ENCODE peak calls at places on chromosome 2, in ten cellular contexts. One of them, this sample, is unnamed.

GRCh38 chr2:207801259-207801658 is 31.6 kb upstream of the FZD5 start:
- DNase-seq in skeletal muscle cell: no peak
- DNase-seq in CD4-positive, alpha-beta memory T cell: no peak
- DNase-seq in mucosa of descending colon: no peak
- DNase-seq in left lung: no peak
- DNase-seq in fibroblast of mammary gland: no peak
- DNase-seq in fibroblast of the aortic adventitia: no peak
- DNase-seq in GM23338: peak
- DNase-seq in AG04449: no peak
- DNase-seq in DND-41: no peak
- DNase-seq in this sample: no peak

GRCh38 chr2:11691071-11691660 is 21.2 kb upstream of the NTSR2 start:
- DNase-seq in fibroblast of the aortic adventitia: no peak
- DNase-seq in AG04449: no peak
- DNase-seq in GM23338: no peak
- DNase-seq in DND-41: no peak
- DNase-seq in fibroblast of mammary gland: no peak
- DNase-seq in CD4-positive, alpha-beta memory T cell: no peak
- DNase-seq in mucosa of descending colon: no peak
- DNase-seq in left lung: no peak
- DNase-seq in skeletal muscle cell: no peak
- DNase-seq in this sample: no peak

GRCh38 chr2:130391872-130392670 is 36.2 kb downstream of the PTPN18 start:
- DNase-seq in mucosa of descending colon: peak
- DNase-seq in fibroblast of mammary gland: no peak
- DNase-seq in CD4-positive, alpha-beta memory T cell: no peak
- DNase-seq in fibroblast of the aortic adventitia: no peak
- DNase-seq in skeletal muscle cell: no peak
- DNase-seq in AG04449: no peak
- DNase-seq in GM23338: no peak
- DNase-seq in DND-41: no peak
- DNase-seq in left lung: no peak
- DNase-seq in this sample: peak

GRCh38 chr2:209425082-209426071 is 1.5 kb downstream of the MAP2 start:
- DNase-seq in CD4-positive, alpha-beta memory T cell: no peak
- DNase-seq in mucosa of descending colon: no peak
- DNase-seq in fibroblast of mammary gland: peak
- DNase-seq in GM23338: peak
- DNase-seq in skeletal muscle cell: no peak
- DNase-seq in fibroblast of the aortic adventitia: peak
- DNase-seq in AG04449: no peak
- DNase-seq in left lung: no peak
- DNase-seq in DND-41: no peak
- DNase-seq in this sample: peak

GRCh38 chr2:98563394-98563793 is 44.9 kb downstream of the COA5 start:
- DNase-seq in fibroblast of the aortic adventitia: no peak
- DNase-seq in DND-41: no peak
- DNase-seq in mucosa of descending colon: no peak
- DNase-seq in fibroblast of mammary gland: no peak
- DNase-seq in CD4-positive, alpha-beta memory T cell: no peak
- DNase-seq in skeletal muscle cell: no peak
- DNase-seq in left lung: no peak
- DNase-seq in GM23338: no peak
- DNase-seq in AG04449: no peak
- DNase-seq in this sample: no peak

GRCh38 chr2:176729706-176730569 is 460.7 kb downstream of the MTX2 start:
- DNase-seq in mucosa of descending colon: no peak
- DNase-seq in skeletal muscle cell: peak
- DNase-seq in AG04449: peak
- DNase-seq in left lung: no peak
- DNase-seq in fibroblast of mammary gland: peak
- DNase-seq in GM23338: no peak
- DNase-seq in CD4-positive, alpha-beta memory T cell: no peak
- DNase-seq in DND-41: no peak
- DNase-seq in fibroblast of the aortic adventitia: peak
- DNase-seq in this sample: no peak

GRCh38 chr2:112493858-112494648 is 12.1 kb downstream of the TTL start:
- DNase-seq in mucosa of descending colon: no peak
- DNase-seq in AG04449: no peak
- DNase-seq in fibroblast of mammary gland: peak
- DNase-seq in DND-41: no peak
- DNase-seq in left lung: no peak
- DNase-seq in CD4-positive, alpha-beta memory T cell: no peak
- DNase-seq in GM23338: no peak
- DNase-seq in skeletal muscle cell: no peak
- DNase-seq in fibroblast of the aortic adventitia: peak
- DNase-seq in this sample: peak

GRCh38 chr2:158394453-158394852 is 62.1 kb downstream of the CCDC148 start:
- DNase-seq in skeletal muscle cell: no peak
- DNase-seq in CD4-positive, alpha-beta memory T cell: no peak
- DNase-seq in fibroblast of mammary gland: no peak
- DNase-seq in fibroblast of the aortic adventitia: no peak
- DNase-seq in left lung: no peak
- DNase-seq in AG04449: no peak
- DNase-seq in GM23338: peak
- DNase-seq in mucosa of descending colon: no peak
- DNase-seq in DND-41: no peak
- DNase-seq in this sample: no peak

GRCh38 chr2:14557111-14557510 is 75.4 kb upstream of the LRATD1 start:
- DNase-seq in mucosa of descending colon: no peak
- DNase-seq in AG04449: no peak
- DNase-seq in DND-41: no peak
- DNase-seq in GM23338: no peak
- DNase-seq in fibroblast of mammary gland: no peak
- DNase-seq in CD4-positive, alpha-beta memory T cell: no peak
- DNase-seq in skeletal muscle cell: no peak
- DNase-seq in left lung: no peak
- DNase-seq in fibroblast of the aortic adventitia: no peak
- DNase-seq in this sample: no peak

GRCh38 chr2:55119711-55120487 is 69.6 kb upstream of the RTN4 start:
- DNase-seq in fibroblast of mammary gland: peak
- DNase-seq in left lung: no peak
- DNase-seq in GM23338: no peak
- DNase-seq in mucosa of descending colon: no peak
- DNase-seq in fibroblast of the aortic adventitia: no peak
- DNase-seq in DND-41: no peak
- DNase-seq in skeletal muscle cell: peak
- DNase-seq in CD4-positive, alpha-beta memory T cell: no peak
- DNase-seq in AG04449: no peak
- DNase-seq in this sample: no peak

GRCh38 chr2:101781326-101781725 is 83.8 kb downstream of the MAP4K4 start:
- DNase-seq in skeletal muscle cell: no peak
- DNase-seq in GM23338: no peak
- DNase-seq in CD4-positive, alpha-beta memory T cell: no peak
- DNase-seq in fibroblast of the aortic adventitia: no peak
- DNase-seq in DND-41: no peak
- DNase-seq in AG04449: no peak
- DNase-seq in mucosa of descending colon: no peak
- DNase-seq in left lung: no peak
- DNase-seq in fibroblast of mammary gland: no peak
- DNase-seq in this sample: no peak

GRCh38 chr2:190180313-190181065 is 118.0 kb upstream of the MSTN start:
- DNase-seq in mucosa of descending colon: peak
- DNase-seq in GM23338: peak
- DNase-seq in skeletal muscle cell: no peak
- DNase-seq in AG04449: no peak
- DNase-seq in DND-41: no peak
- DNase-seq in CD4-positive, alpha-beta memory T cell: no peak
- DNase-seq in left lung: peak
- DNase-seq in fibroblast of mammary gland: peak
- DNase-seq in fibroblast of the aortic adventitia: no peak
- DNase-seq in this sample: peak

GRCh38 chr2:190182071-190182524 is 119.6 kb upstream of the MSTN start:
- DNase-seq in AG04449: no peak
- DNase-seq in mucosa of descending colon: no peak
- DNase-seq in CD4-positive, alpha-beta memory T cell: no peak
- DNase-seq in fibroblast of mammary gland: no peak
- DNase-seq in DND-41: no peak
- DNase-seq in GM23338: no peak
- DNase-seq in fibroblast of the aortic adventitia: no peak
- DNase-seq in skeletal muscle cell: no peak
- DNase-seq in left lung: no peak
- DNase-seq in this sample: no peak

GRCh38 chr2:190178066-190178722 is 115.7 kb upstream of the MSTN start:
- DNase-seq in skeletal muscle cell: no peak
- DNase-seq in mucosa of descending colon: peak
- DNase-seq in CD4-positive, alpha-beta memory T cell: no peak
- DNase-seq in fibroblast of mammary gland: no peak
- DNase-seq in GM23338: peak
- DNase-seq in left lung: no peak
- DNase-seq in fibroblast of the aortic adventitia: no peak
- DNase-seq in DND-41: no peak
- DNase-seq in AG04449: no peak
- DNase-seq in this sample: no peak

GRCh38 chr2:190181066-190181681 is 118.6 kb upstream of the MSTN start:
- DNase-seq in mucosa of descending colon: no peak
- DNase-seq in fibroblast of mammary gland: peak
- DNase-seq in fibroblast of the aortic adventitia: no peak
- DNase-seq in left lung: no peak
- DNase-seq in skeletal muscle cell: no peak
- DNase-seq in AG04449: no peak
- DNase-seq in CD4-positive, alpha-beta memory T cell: no peak
- DNase-seq in DND-41: no peak
- DNase-seq in GM23338: no peak
- DNase-seq in this sample: no peak

DNA sequence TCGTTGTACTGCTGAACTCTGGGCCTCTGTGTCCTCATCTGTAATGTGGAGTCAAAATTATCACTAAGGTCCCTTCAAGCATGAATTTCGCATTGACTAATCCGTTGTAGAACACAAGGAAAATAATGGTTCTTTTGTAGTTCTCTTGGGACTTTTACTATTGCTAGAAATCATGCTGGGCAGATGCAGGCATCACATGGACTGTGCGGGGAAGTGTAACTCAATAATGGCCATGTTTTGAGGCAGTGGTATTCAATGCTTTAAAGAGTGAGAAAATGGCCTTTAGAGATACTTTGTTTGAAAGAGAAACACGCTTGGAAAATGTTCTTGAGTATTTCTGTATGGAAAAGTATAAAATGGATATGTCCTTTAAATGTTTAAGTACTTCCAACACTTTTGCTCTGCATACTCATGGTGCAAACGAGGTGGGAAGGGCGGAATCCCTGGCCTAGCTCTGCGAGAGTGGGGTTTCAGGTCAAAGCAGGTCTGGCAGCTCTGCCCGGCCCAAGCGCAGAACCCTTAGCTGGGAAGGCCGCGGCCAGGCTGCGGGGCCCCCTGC is 117.3 kb upstream of the MSTN start:
- DNase-seq in GM23338: no peak
- DNase-seq in CD4-positive, alpha-beta memory T cell: no peak
- DNase-seq in mucosa of descending colon: no peak
- DNase-seq in skeletal muscle cell: no peak
- DNase-seq in fibroblast of the aortic adventitia: no peak
- DNase-seq in left lung: no peak
- DNase-seq in AG04449: no peak
- DNase-seq in fibroblast of mammary gland: no peak
- DNase-seq in DND-41: no peak
- DNase-seq in this sample: no peak
- H3K4me3 ChIP-seq in GM23338: peak
- H3K4me3 ChIP-seq in CD4-positive, alpha-beta memory T cell: no peak
- H3K4me3 ChIP-seq in mucosa of descending colon: no peak
- H3K4me3 ChIP-seq in skeletal muscle cell: peak
- H3K4me3 ChIP-seq in fibroblast of the aortic adventitia: peak
- H3K4me3 ChIP-seq in left lung: peak
- H3K4me3 ChIP-seq in AG04449: peak
- H3K4me3 ChIP-seq in fibroblast of mammary gland: peak
- H3K4me3 ChIP-seq in DND-41: no peak
- H3K4me3 ChIP-seq in this sample: peak

GRCh38 chr2:240786871-240787311 is 33.1 kb downstream of the KIF1A start:
- DNase-seq in left lung: no peak
- DNase-seq in skeletal muscle cell: no peak
- DNase-seq in GM23338: no peak
- DNase-seq in mucosa of descending colon: peak
- DNase-seq in DND-41: no peak
- DNase-seq in AG04449: no peak
- DNase-seq in fibroblast of mammary gland: no peak
- DNase-seq in fibroblast of the aortic adventitia: no peak
- DNase-seq in CD4-positive, alpha-beta memory T cell: no peak
- DNase-seq in this sample: no peak

GRCh38 chr2:240787521-240788472 is 32.2 kb downstream of the KIF1A start:
- DNase-seq in fibroblast of mammary gland: no peak
- DNase-seq in DND-41: no peak
- DNase-seq in GM23338: no peak
- DNase-seq in AG04449: no peak
- DNase-seq in fibroblast of the aortic adventitia: no peak
- DNase-seq in left lung: no peak
- DNase-seq in skeletal muscle cell: no peak
- DNase-seq in mucosa of descending colon: peak
- DNase-seq in CD4-positive, alpha-beta memory T cell: no peak
- DNase-seq in this sample: no peak

GRCh38 chr2:240784629-240785423 is 35.2 kb downstream of the KIF1A start:
- DNase-seq in mucosa of descending colon: peak
- DNase-seq in skeletal muscle cell: no peak
- DNase-seq in left lung: no peak
- DNase-seq in CD4-positive, alpha-beta memory T cell: no peak
- DNase-seq in fibroblast of mammary gland: no peak
- DNase-seq in fibroblast of the aortic adventitia: no peak
- DNase-seq in DND-41: no peak
- DNase-seq in AG04449: no peak
- DNase-seq in GM23338: no peak
- DNase-seq in this sample: no peak

GRCh38 chr2:240785424-240786335 is 34.3 kb downstream of the KIF1A start:
- DNase-seq in GM23338: no peak
- DNase-seq in DND-41: no peak
- DNase-seq in fibroblast of mammary gland: no peak
- DNase-seq in left lung: no peak
- DNase-seq in mucosa of descending colon: peak
- DNase-seq in AG04449: no peak
- DNase-seq in CD4-positive, alpha-beta memory T cell: no peak
- DNase-seq in fibroblast of the aortic adventitia: no peak
- DNase-seq in skeletal muscle cell: no peak
- DNase-seq in this sample: no peak

GRCh38 chr2:240786355-240786841 is 33.6 kb downstream of the KIF1A start:
- DNase-seq in CD4-positive, alpha-beta memory T cell: no peak
- DNase-seq in skeletal muscle cell: no peak
- DNase-seq in mucosa of descending colon: peak
- DNase-seq in DND-41: no peak
- DNase-seq in fibroblast of mammary gland: no peak
- DNase-seq in AG04449: no peak
- DNase-seq in fibroblast of the aortic adventitia: no peak
- DNase-seq in GM23338: no peak
- DNase-seq in left lung: no peak
- DNase-seq in this sample: no peak
- H3K4me3 ChIP-seq in CD4-positive, alpha-beta memory T cell: no peak
- H3K4me3 ChIP-seq in skeletal muscle cell: no peak
- H3K4me3 ChIP-seq in mucosa of descending colon: no peak
- H3K4me3 ChIP-seq in DND-41: no peak
- H3K4me3 ChIP-seq in fibroblast of mammary gland: no peak
- H3K4me3 ChIP-seq in AG04449: no peak
- H3K4me3 ChIP-seq in fibroblast of the aortic adventitia: no peak
- H3K4me3 ChIP-seq in GM23338: no peak
- H3K4me3 ChIP-seq in left lung: no peak
- H3K4me3 ChIP-seq in this sample: no peak

GRCh38 chr2:223957092-223957851 is at the start of gene MRPL44:
- DNase-seq in GM23338: peak
- DNase-seq in mucosa of descending colon: peak
- DNase-seq in left lung: peak
- DNase-seq in fibroblast of mammary gland: peak
- DNase-seq in DND-41: peak
- DNase-seq in CD4-positive, alpha-beta memory T cell: peak
- DNase-seq in skeletal muscle cell: peak
- DNase-seq in AG04449: peak
- DNase-seq in fibroblast of the aortic adventitia: peak
- DNase-seq in this sample: peak
- H3K4me3 ChIP-seq in GM23338: peak
- H3K4me3 ChIP-seq in mucosa of descending colon: peak
- H3K4me3 ChIP-seq in left lung: peak
- H3K4me3 ChIP-seq in fibroblast of mammary gland: peak
- H3K4me3 ChIP-seq in DND-41: peak
- H3K4me3 ChIP-seq in CD4-positive, alpha-beta memory T cell: peak
- H3K4me3 ChIP-seq in skeletal muscle cell: peak
- H3K4me3 ChIP-seq in AG04449: peak
- H3K4me3 ChIP-seq in fibroblast of the aortic adventitia: peak
- H3K4me3 ChIP-seq in this sample: peak

GRCh38 chr2:53087282-53087882 is 680.2 kb upstream of the CHAC2 start:
- DNase-seq in AG04449: peak
- DNase-seq in GM23338: no peak
- DNase-seq in CD4-positive, alpha-beta memory T cell: no peak
- DNase-seq in fibroblast of the aortic adventitia: peak
- DNase-seq in DND-41: no peak
- DNase-seq in mucosa of descending colon: no peak
- DNase-seq in skeletal muscle cell: peak
- DNase-seq in left lung: no peak
- DNase-seq in fibroblast of mammary gland: peak
- DNase-seq in this sample: no peak
- H3K4me3 ChIP-seq in AG04449: no peak
- H3K4me3 ChIP-seq in GM23338: no peak
- H3K4me3 ChIP-seq in CD4-positive, alpha-beta memory T cell: no peak
- H3K4me3 ChIP-seq in fibroblast of the aortic adventitia: no peak
- H3K4me3 ChIP-seq in DND-41: no peak
- H3K4me3 ChIP-seq in mucosa of descending colon: no peak
- H3K4me3 ChIP-seq in skeletal muscle cell: no peak
- H3K4me3 ChIP-seq in left lung: no peak
- H3K4me3 ChIP-seq in fibroblast of mammary gland: no peak
- H3K4me3 ChIP-seq in this sample: no peak

This sample was measured in cardiac muscle cell.